ENCODE peak calls at places on chromosomes 5 and 9, in six cellular contexts. One of them, this sample, is unnamed.

GRCh38 chr9:96075757-96076156 is 200.3 kb downstream of the ERCC6L2 start:
- DNase-seq in GM12891: no peak
- DNase-seq in progenitor cell of endocrine pancreas: no peak
- DNase-seq in foreskin keratinocyte: no peak
- DNase-seq in activated effector memory CD4-positive, alpha-beta T cell treated with Interleukin-2 at 50 U/mL for 16 hours: no peak
- DNase-seq in GM03348: no peak
- DNase-seq in this sample: no peak

GRCh38 chr9:78010419-78010818 is 21.2 kb downstream of the GNAQ start:
- DNase-seq in activated effector memory CD4-positive, alpha-beta T cell treated with Interleukin-2 at 50 U/mL for 16 hours: no peak
- DNase-seq in GM03348: no peak
- DNase-seq in progenitor cell of endocrine pancreas: no peak
- DNase-seq in foreskin keratinocyte: no peak
- DNase-seq in GM12891: no peak
- DNase-seq in this sample: no peak

GRCh38 chr9:85743290-85744128 is 1.8 kb upstream of the AGTPBP1 start:
- DNase-seq in activated effector memory CD4-positive, alpha-beta T cell treated with Interleukin-2 at 50 U/mL for 16 hours: no peak
- DNase-seq in GM12891: no peak
- DNase-seq in foreskin keratinocyte: peak; percentile 96
- DNase-seq in progenitor cell of endocrine pancreas: no peak
- DNase-seq in GM03348: peak; percentile 33
- DNase-seq in this sample: no peak

GRCh38 chr9:34986541-34987047 is 3.0 kb upstream of the DNAJB5 start:
- DNase-seq in progenitor cell of endocrine pancreas: no peak
- DNase-seq in GM12891: no peak
- DNase-seq in activated effector memory CD4-positive, alpha-beta T cell treated with Interleukin-2 at 50 U/mL for 16 hours: no peak
- DNase-seq in GM03348: no peak
- DNase-seq in foreskin keratinocyte: peak; percentile 52
- DNase-seq in this sample: no peak

GRCh38 chr9:109903515-109904138 is 123.6 kb downstream of the PALM2AKAP2 start:
- DNase-seq in GM12891: peak; percentile 37
- DNase-seq in foreskin keratinocyte: peak; percentile 60
- DNase-seq in GM03348: peak; percentile 80
- DNase-seq in progenitor cell of endocrine pancreas: peak; percentile 37
- DNase-seq in activated effector memory CD4-positive, alpha-beta T cell treated with Interleukin-2 at 50 U/mL for 16 hours: peak; percentile 24
- DNase-seq in this sample: no peak

GRCh38 chr5:169071-169727 is 22.1 kb upstream of the LRRC14B start:
- DNase-seq in activated effector memory CD4-positive, alpha-beta T cell treated with Interleukin-2 at 50 U/mL for 16 hours: no peak
- DNase-seq in foreskin keratinocyte: no peak
- DNase-seq in progenitor cell of endocrine pancreas: no peak
- DNase-seq in GM03348: no peak
- DNase-seq in GM12891: no peak
- DNase-seq in this sample: no peak

GRCh38 chr5:18772475-18772874 is 1138.2 kb downstream of the TAF11L14 start:
- DNase-seq in progenitor cell of endocrine pancreas: no peak
- DNase-seq in GM03348: no peak
- DNase-seq in foreskin keratinocyte: peak; percentile 75
- DNase-seq in GM12891: no peak
- DNase-seq in activated effector memory CD4-positive, alpha-beta T cell treated with Interleukin-2 at 50 U/mL for 16 hours: no peak
- DNase-seq in this sample: no peak

GRCh38 chr9:65426231-65426630 is 141.2 kb upstream of the FOXD4L5 start:
- DNase-seq in progenitor cell of endocrine pancreas: no peak
- DNase-seq in GM12891: no peak
- DNase-seq in GM03348: no peak
- DNase-seq in foreskin keratinocyte: no peak
- DNase-seq in activated effector memory CD4-positive, alpha-beta T cell treated with Interleukin-2 at 50 U/mL for 16 hours: no peak
- DNase-seq in this sample: no peak

GRCh38 chr9:76866689-76867088 is 39.2 kb downstream of the PRUNE2 start:
- DNase-seq in GM12891: no peak
- DNase-seq in activated effector memory CD4-positive, alpha-beta T cell treated with Interleukin-2 at 50 U/mL for 16 hours: no peak
- DNase-seq in GM03348: peak; percentile 91
- DNase-seq in progenitor cell of endocrine pancreas: no peak
- DNase-seq in foreskin keratinocyte: peak; percentile 85
- DNase-seq in this sample: no peak

GRCh38 chr9:109001275-109001676 is 12.0 kb downstream of the CTNNAL1 start:
- DNase-seq in foreskin keratinocyte: peak; percentile 89
- DNase-seq in GM03348: peak; percentile 74
- DNase-seq in GM12891: no peak
- DNase-seq in activated effector memory CD4-positive, alpha-beta T cell treated with Interleukin-2 at 50 U/mL for 16 hours: no peak
- DNase-seq in progenitor cell of endocrine pancreas: no peak
- DNase-seq in this sample: no peak

GRCh38 chr5:170721681-170722080 is 61.8 kb upstream of the GABRP start:
- DNase-seq in progenitor cell of endocrine pancreas: no peak
- DNase-seq in foreskin keratinocyte: no peak
- DNase-seq in activated effector memory CD4-positive, alpha-beta T cell treated with Interleukin-2 at 50 U/mL for 16 hours: no peak
- DNase-seq in GM12891: no peak
- DNase-seq in GM03348: no peak
- DNase-seq in this sample: no peak

GRCh38 chr9:26809795-26810194 is 82.8 kb downstream of the CAAP1 start:
- DNase-seq in foreskin keratinocyte: peak; percentile 61
- DNase-seq in progenitor cell of endocrine pancreas: no peak
- DNase-seq in GM03348: peak; percentile 49
- DNase-seq in activated effector memory CD4-positive, alpha-beta T cell treated with Interleukin-2 at 50 U/mL for 16 hours: no peak
- DNase-seq in GM12891: no peak
- DNase-seq in this sample: no peak

GRCh38 chr9:18905033-18905882 is 127.8 kb downstream of the SAXO1 start:
- DNase-seq in foreskin keratinocyte: peak; percentile 39
- DNase-seq in progenitor cell of endocrine pancreas: no peak
- DNase-seq in GM12891: no peak
- DNase-seq in activated effector memory CD4-positive, alpha-beta T cell treated with Interleukin-2 at 50 U/mL for 16 hours: no peak
- DNase-seq in GM03348: peak; percentile 31
- DNase-seq in this sample: no peak